ENCODE peak calls at places on chromosomes 13 and 19, in four cellular contexts. One of them, this sample, is unnamed.

GRCh38 chr13:22848539-22849052 is 332.2 kb upstream of the SGCG start:
- DNase-seq in IMR-90: no peak
- DNase-seq in endothelial cell of umbilical vein: no peak
- DNase-seq in GM12878: no peak
- DNase-seq in this sample: no peak

GRCh38 chr19:50628146-50628545 is 11.5 kb downstream of the SYT3 start:
- DNase-seq in GM12878: no peak
- DNase-seq in IMR-90: no peak
- DNase-seq in endothelial cell of umbilical vein: no peak
- DNase-seq in this sample: no peak

GRCh38 chr19:45817010-45817724 is 2.1 kb upstream of the RSPH6A start:
- DNase-seq in IMR-90: peak; percentile 90
- DNase-seq in GM12878: peak; percentile 75
- DNase-seq in endothelial cell of umbilical vein: peak; percentile 95
- DNase-seq in this sample: peak; percentile 92

GRCh38 chr13:46389985-46390384 is 2.9 kb upstream of the RUBCNL start:
- DNase-seq in GM12878: peak; percentile 79
- DNase-seq in endothelial cell of umbilical vein: no peak
- DNase-seq in IMR-90: no peak
- DNase-seq in this sample: no peak

GRCh38 chr19:31985001-31985605 is 360.3 kb upstream of the ZNF507 start:
- DNase-seq in GM12878: no peak
- DNase-seq in endothelial cell of umbilical vein: no peak
- DNase-seq in IMR-90: no peak
- DNase-seq in this sample: no peak

GRCh38 chr13:25770601-25771000 is 281.2 kb downstream of the SHISA2 start:
- DNase-seq in GM12878: no peak
- DNase-seq in IMR-90: no peak
- DNase-seq in endothelial cell of umbilical vein: no peak
- DNase-seq in this sample: no peak

GRCh38 chr13:113219311-113219940 is 10.0 kb downstream of the CUL4A start:
- DNase-seq in endothelial cell of umbilical vein: no peak
- DNase-seq in GM12878: no peak
- DNase-seq in IMR-90: peak; percentile 14
- DNase-seq in this sample: no peak

GRCh38 chr19:54889566-54889965 is 15.5 kb downstream of the FCAR start:
- DNase-seq in IMR-90: no peak
- DNase-seq in endothelial cell of umbilical vein: no peak
- DNase-seq in GM12878: no peak
- DNase-seq in this sample: no peak

GRCh38 chr19:38974599-38975213 is 836 bp downstream of the FBXO17 start:
- DNase-seq in GM12878: no peak
- DNase-seq in IMR-90: no peak
- DNase-seq in endothelial cell of umbilical vein: peak; percentile 62
- DNase-seq in this sample: no peak

GRCh38 chr19:5144545-5145179 is 175.7 kb downstream of the KDM4B start:
- DNase-seq in GM12878: no peak
- DNase-seq in endothelial cell of umbilical vein: no peak
- DNase-seq in IMR-90: no peak
- DNase-seq in this sample: no peak

GRCh38 chr13:84553252-84553651 is 671.0 kb upstream of the SLITRK1 start:
- DNase-seq in IMR-90: no peak
- DNase-seq in GM12878: no peak
- DNase-seq in endothelial cell of umbilical vein: no peak
- DNase-seq in this sample: no peak

GRCh38 chr13:26964278-26965057 is 203.9 kb upstream of the GPR12 start:
- DNase-seq in IMR-90: peak; percentile 67
- DNase-seq in GM12878: no peak
- DNase-seq in endothelial cell of umbilical vein: no peak
- DNase-seq in this sample: peak; percentile 70

GRCh38 chr13:24272452-24273161 is 36.8 kb upstream of the C1QTNF9 start:
- DNase-seq in endothelial cell of umbilical vein: no peak
- DNase-seq in IMR-90: no peak
- DNase-seq in GM12878: no peak
- DNase-seq in this sample: no peak

GRCh38 chr19:30437869-30438268 is 65.7 kb downstream of the ZNF536 start:
- DNase-seq in IMR-90: no peak
- DNase-seq in endothelial cell of umbilical vein: no peak
- DNase-seq in GM12878: no peak
- DNase-seq in this sample: no peak

GRCh38 chr19:50205681-50206138 is 2.3 kb downstream of the MYH14 start:
- DNase-seq in endothelial cell of umbilical vein: no peak
- DNase-seq in GM12878: no peak
- DNase-seq in IMR-90: no peak
- DNase-seq in this sample: no peak

GRCh38 chr19:10332158-10332964 is 968 bp downstream of the RAVER1 start:
- DNase-seq in GM12878: no peak
- DNase-seq in endothelial cell of umbilical vein: no peak
- DNase-seq in IMR-90: no peak
- DNase-seq in this sample: no peak

GRCh38 chr13:73782781-73783180 is 351.4 kb downstream of the KLF12 start:
- DNase-seq in IMR-90: peak; percentile 78
- DNase-seq in GM12878: no peak
- DNase-seq in endothelial cell of umbilical vein: no peak
- DNase-seq in this sample: no peak

GRCh38 chr19:6828306-6828697 is 55.8 kb downstream of the VAV1 start:
- DNase-seq in GM12878: no peak
- DNase-seq in IMR-90: no peak
- DNase-seq in endothelial cell of umbilical vein: no peak
- DNase-seq in this sample: no peak

GRCh38 chr19:15331419-15332310 is 674 bp downstream of the BRD4 start:
- DNase-seq in IMR-90: no peak
- DNase-seq in endothelial cell of umbilical vein: no peak
- DNase-seq in GM12878: no peak
- DNase-seq in this sample: no peak

GRCh38 chr13:108194435-108194936 is 20.9 kb downstream of the LIG4 start:
- DNase-seq in GM12878: no peak
- DNase-seq in IMR-90: no peak
- DNase-seq in endothelial cell of umbilical vein: no peak
- DNase-seq in this sample: no peak

GRCh38 chr13:110714798-110715394 is 1.4 kb downstream of the ING1 start:
- DNase-seq in endothelial cell of umbilical vein: no peak
- DNase-seq in IMR-90: peak; percentile 25
- DNase-seq in GM12878: no peak
- DNase-seq in this sample: peak; percentile 18

GRCh38 chr13:101393140-101393539 is 23.2 kb downstream of the NALCN start:
- DNase-seq in IMR-90: no peak
- DNase-seq in GM12878: no peak
- DNase-seq in endothelial cell of umbilical vein: no peak
- DNase-seq in this sample: no peak

GRCh38 chr13:75050419-75051066 is 431.4 kb downstream of the TBC1D4 start:
- DNase-seq in endothelial cell of umbilical vein: no peak
- DNase-seq in IMR-90: peak; percentile 1
- DNase-seq in GM12878: no peak
- DNase-seq in this sample: peak; percentile 37

GRCh38 chr13:102724923-102725322 is 30.1 kb upstream of the METTL21C start:
- DNase-seq in IMR-90: peak; percentile 24
- DNase-seq in endothelial cell of umbilical vein: peak; percentile 76
- DNase-seq in GM12878: no peak
- DNase-seq in this sample: peak; percentile 54

GRCh38 chr13:33445476-33445875 is 159.9 kb upstream of the STARD13 start:
- DNase-seq in GM12878: no peak
- DNase-seq in endothelial cell of umbilical vein: no peak
- DNase-seq in IMR-90: no peak
- DNase-seq in this sample: no peak

GRCh38 chr13:49786609-49787008 is 5.9 kb downstream of the KPNA3 start:
- DNase-seq in GM12878: no peak
- DNase-seq in endothelial cell of umbilical vein: no peak
- DNase-seq in IMR-90: no peak
- DNase-seq in this sample: no peak
- TF ChIP-seq CTCF in GM12878: no peak
- TF ChIP-seq CTCF in endothelial cell of umbilical vein: no peak
- TF ChIP-seq CTCF in IMR-90: no peak
- TF ChIP-seq CTCF in this sample: no peak

GRCh38 chr19:42198676-42199439 is 18.6 kb downstream of the DEDD2 start:
- DNase-seq in endothelial cell of umbilical vein: no peak
- DNase-seq in IMR-90: no peak
- DNase-seq in GM12878: peak; percentile 53
- DNase-seq in this sample: no peak

GRCh38 chr19:42200116-42200740 is 17.2 kb downstream of the DEDD2 start:
- DNase-seq in IMR-90: no peak
- DNase-seq in GM12878: no peak
- DNase-seq in endothelial cell of umbilical vein: no peak
- DNase-seq in this sample: no peak

GRCh38 chr19:42197375-42197817 is 20.1 kb downstream of the DEDD2 start:
- DNase-seq in endothelial cell of umbilical vein: no peak
- DNase-seq in IMR-90: no peak
- DNase-seq in GM12878: no peak
- DNase-seq in this sample: no peak

GRCh38 chr19:42201489-42202289 is 15.8 kb downstream of the DEDD2 start:
- DNase-seq in IMR-90: no peak
- DNase-seq in endothelial cell of umbilical vein: no peak
- DNase-seq in GM12878: peak; percentile 68
- DNase-seq in this sample: no peak

DNA sequence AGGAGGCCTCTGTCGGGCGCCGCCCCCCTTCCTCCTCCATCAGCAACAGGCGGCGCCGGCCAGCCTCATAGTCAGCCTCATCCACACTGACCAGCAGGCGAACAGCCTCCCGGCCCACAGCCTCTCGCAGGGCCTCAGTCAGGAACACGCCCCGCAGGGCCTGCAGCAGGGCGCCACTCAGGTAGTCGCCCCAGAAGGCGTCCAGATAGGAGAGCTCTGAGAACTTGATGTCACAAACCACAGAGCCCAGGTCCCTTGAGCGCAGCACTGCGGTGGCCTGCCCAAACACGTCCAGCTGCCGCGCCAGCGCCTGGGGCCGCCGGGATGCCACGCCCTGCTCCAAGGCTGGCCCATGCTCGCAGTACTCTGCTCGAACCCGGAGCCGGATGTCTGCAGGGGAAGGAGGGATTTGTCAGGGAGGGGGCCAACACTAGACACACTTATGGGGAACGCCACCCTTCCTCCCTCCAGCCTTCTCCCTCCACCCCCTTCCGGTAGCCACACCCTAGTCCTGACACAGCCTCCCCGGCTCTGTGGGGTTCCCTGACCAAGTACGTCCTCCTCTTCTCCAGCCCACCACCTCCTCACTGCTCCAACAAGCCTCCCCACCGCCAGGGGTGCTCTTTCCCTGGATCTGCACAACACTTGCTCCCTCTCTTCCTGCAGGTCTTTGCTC is 17.9 kb downstream of the DEDD2 start:
- DNase-seq in endothelial cell of umbilical vein: no peak
- DNase-seq in GM12878: peak; percentile 68
- DNase-seq in IMR-90: no peak
- DNase-seq in this sample: no peak
- H3K27ac ChIP-seq in endothelial cell of umbilical vein: no peak overlapping the region
- H3K27ac ChIP-seq in GM12878: peak overlapping the region; percentile 95
- H3K27ac ChIP-seq in IMR-90: no peak overlapping the region
- H3K27ac ChIP-seq in this sample: no peak overlapping the region

GRCh38 chr19:12782424-12783225 is 7.3 kb upstream of the HOOK2 start:
- DNase-seq in GM12878: no peak
- DNase-seq in IMR-90: peak; percentile 85
- DNase-seq in endothelial cell of umbilical vein: peak; percentile 96
- DNase-seq in this sample: peak; percentile 65

GRCh38 chr19:12784394-12784870 is 6.9 kb upstream of the JUNB start:
- DNase-seq in endothelial cell of umbilical vein: no peak
- DNase-seq in GM12878: no peak
- DNase-seq in IMR-90: peak; percentile 46
- DNase-seq in this sample: no peak

GRCh38 chr19:12783226-12783848 is 7.9 kb upstream of the JUNB start:
- DNase-seq in GM12878: no peak
- DNase-seq in endothelial cell of umbilical vein: no peak
- DNase-seq in IMR-90: no peak
- DNase-seq in this sample: no peak

GRCh38 chr19:12784871-12785430 is 6.3 kb upstream of the JUNB start:
- DNase-seq in endothelial cell of umbilical vein: no peak
- DNase-seq in IMR-90: peak; percentile 26
- DNase-seq in GM12878: no peak
- DNase-seq in this sample: no peak

DNA sequence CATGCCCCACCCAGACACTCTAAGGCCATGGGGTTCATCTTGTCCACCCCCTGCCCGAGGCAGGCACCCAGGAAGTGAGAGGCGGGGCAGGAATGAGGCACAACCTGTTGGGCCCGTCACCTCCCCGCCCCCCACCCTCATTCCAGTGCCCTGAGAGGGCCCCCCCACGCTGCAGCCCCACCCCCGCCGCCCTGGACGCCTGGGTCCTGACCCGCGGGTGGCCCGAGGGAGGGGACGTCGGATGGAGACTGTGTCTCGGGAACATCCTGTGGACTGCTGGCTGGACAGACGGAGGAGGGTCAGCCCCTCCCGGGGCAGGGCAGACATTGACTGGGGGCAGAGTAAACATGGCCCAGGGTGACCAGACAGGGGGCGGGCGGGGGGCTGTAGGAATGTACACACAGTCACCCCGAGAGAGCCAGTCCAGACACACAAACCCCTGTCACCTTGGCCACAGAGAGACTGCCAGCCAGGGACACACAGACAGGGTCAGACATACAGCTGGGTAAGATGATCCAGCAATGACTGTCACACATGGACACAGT is 7.4 kb upstream of the JUNB start:
- DNase-seq in IMR-90: no peak
- DNase-seq in endothelial cell of umbilical vein: no peak
- DNase-seq in GM12878: no peak
- DNase-seq in this sample: no peak
- H3K4me3 ChIP-seq in IMR-90: no peak overlapping the region
- H3K4me3 ChIP-seq in endothelial cell of umbilical vein: no peak overlapping the region
- H3K4me3 ChIP-seq in GM12878: no peak overlapping the region
- H3K4me3 ChIP-seq in this sample: no peak overlapping the region

DNA sequence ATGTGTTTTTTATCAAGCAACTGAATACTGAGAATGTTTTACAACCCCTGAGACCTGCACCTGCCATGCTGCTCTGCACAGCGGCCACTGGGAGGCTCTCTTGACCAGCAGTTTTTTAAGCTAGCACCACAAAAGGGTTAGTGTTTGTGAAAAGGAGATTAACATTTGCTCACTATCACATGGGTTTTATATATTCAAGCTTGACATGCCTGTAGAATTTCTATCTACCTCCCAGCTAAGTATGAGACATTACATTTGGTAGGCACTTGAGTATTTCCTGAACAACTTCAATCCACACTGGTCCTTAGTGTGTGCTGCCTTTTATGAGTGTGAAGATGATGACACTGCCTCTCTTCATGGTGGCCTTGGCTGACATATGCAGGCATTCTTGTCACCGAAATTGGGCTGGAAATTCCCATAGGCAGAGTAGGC is 1238.9 kb downstream of the UQCRFS1 start:
- DNase-seq in GM12878: peak; percentile 25
- DNase-seq in IMR-90: no peak
- DNase-seq in endothelial cell of umbilical vein: no peak
- DNase-seq in this sample: peak; percentile 4
- TF ChIP-seq CTCF in GM12878: peak; percentile 58
- TF ChIP-seq CTCF in IMR-90: peak; percentile 29
- TF ChIP-seq CTCF in endothelial cell of umbilical vein: no peak
- TF ChIP-seq CTCF in this sample: peak; percentile 78